ENCODE peak calls at places on chromosomes 12 and 14, in eight cellular contexts. F, S, T, J, O, U, D and P are unnamed samples.

GRCh38 chr12:57005980-57006808 is at the start of gene ZBTB39:
- DNase-seq in F (peak; percentile 32), S (no peak), T (peak; percentile 16), J (peak; percentile 65), O (peak; percentile 72), U (peak; percentile 99), D (peak; percentile 67), P (peak; percentile 26)

GRCh38 chr12:38921025-38921677 is 15.8 kb upstream of the CPNE8 start:
- DNase-seq in F (peak; percentile 61), S (no peak), T (peak; percentile 69), J (peak; percentile 56), O (no peak), U (peak; percentile 25), D (peak; percentile 50), P (peak; percentile 31)

GRCh38 chr14:96683575-96684289 is 113.5 kb upstream of the VRK1 start:
- DNase-seq in F (no peak), S (no peak), T (no peak), J (no peak), O (no peak), U (no peak), D (no peak), P (no peak)

GRCh38 chr14:76644875-76645518 is 116.3 kb upstream of the VASH1 start:
- DNase-seq in F (peak; percentile 8), S (no peak), T (peak; percentile 27), J (no peak), O (peak; percentile 58), U (peak; percentile 74), D (no peak), P (no peak)

GRCh38 chr14:21494902-21495762 is 16.0 kb downstream of the METTL3 start:
- DNase-seq in F (no peak), S (no peak), T (no peak), J (no peak), O (no peak), U (no peak), D (no peak), P (no peak)

GRCh38 chr12:56810918-56811317 is 47.8 kb downstream of the HSD17B6 start:
- DNase-seq in F (no peak), S (no peak), T (no peak), J (no peak), O (no peak), U (no peak), D (no peak), P (no peak)

GRCh38 chr14:51616724-51617409 is 34.8 kb upstream of the FRMD6 start:
- DNase-seq in F (peak; percentile 60), S (no peak), T (peak; percentile 62), J (no peak), O (no peak), U (no peak), D (peak; percentile 27), P (no peak)

GRCh38 chr14:61701946-61702345 is 6.6 kb downstream of the HIF1A start:
- DNase-seq in F (no peak), S (no peak), T (no peak), J (no peak), O (no peak), U (no peak), D (no peak), P (no peak)

GRCh38 chr14:34081126-34081575 is 130.3 kb upstream of the EGLN3 start:
- DNase-seq in F (no peak), S (no peak), T (no peak), J (no peak), O (no peak), U (no peak), D (no peak), P (no peak)

GRCh38 chr14:29927596-29928341 is at the start of gene PRKD1:
- DNase-seq in F (peak; percentile 55), S (no peak), T (no peak), J (peak; percentile 51), O (peak; percentile 78), U (peak; percentile 83), D (peak; percentile 65), P (no peak)

GRCh38 chr14:69014829-69015259 is 35.7 kb upstream of the ACTN1 start:
- DNase-seq in F (no peak), S (no peak), T (no peak), J (no peak), O (no peak), U (no peak), D (no peak), P (no peak)
- H3K4me3 ChIP-seq in F (no peak overlapping the region), S (no peak overlapping the region), T (no peak overlapping the region), J (no peak overlapping the region), O (no peak overlapping the region), U (no peak overlapping the region), D (no peak overlapping the region), P (no peak overlapping the region)

DNA sequence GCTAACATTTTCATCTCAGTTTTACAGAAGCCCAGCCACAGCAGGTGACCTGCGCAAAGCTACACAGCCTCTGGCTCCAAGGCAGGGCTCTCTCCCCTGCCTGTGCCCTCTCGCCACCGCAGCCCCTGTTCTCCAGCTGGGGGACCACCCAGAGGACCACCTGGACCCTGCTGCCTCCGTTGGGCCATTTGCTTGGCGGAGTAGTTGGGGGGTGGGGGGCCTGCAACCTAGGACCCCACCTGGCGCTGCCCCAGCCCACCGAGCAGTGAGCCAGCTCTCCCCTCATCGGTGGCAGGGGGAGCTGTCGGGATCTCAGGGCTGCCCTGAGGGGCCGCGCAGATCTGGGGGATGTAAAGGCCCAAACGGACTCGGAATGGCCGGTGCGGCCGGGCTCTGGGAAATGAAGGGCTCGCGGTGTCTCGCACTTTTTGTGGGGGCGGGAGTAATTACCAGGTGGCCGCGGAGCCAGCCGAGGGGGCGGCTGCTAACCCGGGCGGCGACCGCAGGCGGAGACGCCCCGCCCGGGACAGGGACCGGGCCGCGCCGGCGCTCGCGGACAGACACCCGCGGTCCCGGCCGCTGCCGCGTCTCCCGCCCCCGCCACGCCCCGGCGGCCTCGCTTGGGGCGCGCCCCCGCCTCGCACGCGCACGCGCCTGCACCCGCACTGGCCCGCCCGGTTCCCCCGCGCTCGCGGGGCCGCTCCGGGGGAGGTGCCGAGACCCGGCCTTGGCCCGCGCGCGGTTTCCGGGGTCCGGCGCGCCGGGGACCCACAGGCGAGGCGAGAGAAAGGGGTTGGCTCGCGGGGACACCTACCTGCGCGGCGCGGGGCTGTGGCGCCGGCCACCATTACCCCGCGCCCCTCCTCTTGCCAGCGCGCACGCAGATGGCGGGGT is 8.6 kb upstream of the GPR68 start:
- DNase-seq in F (peak; percentile 44), S (no peak), T (no peak), J (peak; percentile 63), O (no peak), U (peak; percentile 79), D (peak; percentile 54), P (no peak)
- H3K4me1 ChIP-seq in F (no peaks in the 10 kb centered on the region), S (peaks cover 38% of the 10 kb centered on the region), T (peaks cover 5% of the 10 kb centered on the region), J (peaks cover 39% of the 10 kb centered on the region), O (no peaks in the 10 kb centered on the region), U (no peaks in the 10 kb centered on the region), D (peaks cover 63% of the 10 kb centered on the region), P (peaks cover 4% of the 10 kb centered on the region)

GRCh38 chr12:120413901-120414695 is 23.8 kb upstream of the COX6A1 start:
- DNase-seq in F (no peak), S (no peak), T (no peak), J (peak; percentile 55), O (no peak), U (no peak), D (peak; percentile 73), P (no peak)
- TF ChIP-seq POLR2AphosphoS5 in F (no peak), S (no peak), T (no peak), J (no peak), O (no peak), U (no peak), D (no peak), P (no peak)

GRCh38 chr12:62632521-62632920 is 165.9 kb downstream of the MON2 start:
- DNase-seq in F (peak; percentile 22), S (peak; percentile 84), T (no peak), J (peak; percentile 35), O (peak; percentile 79), U (peak; percentile 79), D (no peak), P (peak; percentile 31)

GRCh38 chr12:62642509-62642908 is 175.9 kb downstream of the MON2 start:
- DNase-seq in F (no peak), S (no peak), T (no peak), J (no peak), O (no peak), U (no peak), D (no peak), P (no peak)

GRCh38 chr12:62640910-62641448 is 174.4 kb downstream of the MON2 start:
- DNase-seq in F (no peak), S (no peak), T (no peak), J (no peak), O (no peak), U (no peak), D (no peak), P (no peak)

GRCh38 chr12:62635630-62636029 is 169.0 kb downstream of the MON2 start:
- DNase-seq in F (no peak), S (no peak), T (no peak), J (no peak), O (no peak), U (no peak), D (no peak), P (no peak)

GRCh38 chr12:62637679-62638078 is 171.1 kb downstream of the MON2 start:
- DNase-seq in F (no peak), S (no peak), T (no peak), J (no peak), O (no peak), U (no peak), D (no peak), P (no peak)
- H3K4me3 ChIP-seq in F (no peak overlapping the region), S (no peak overlapping the region), T (no peak overlapping the region), J (no peak overlapping the region), O (no peak overlapping the region), U (no peak overlapping the region), D (no peak overlapping the region), P (no peak overlapping the region)

DNA sequence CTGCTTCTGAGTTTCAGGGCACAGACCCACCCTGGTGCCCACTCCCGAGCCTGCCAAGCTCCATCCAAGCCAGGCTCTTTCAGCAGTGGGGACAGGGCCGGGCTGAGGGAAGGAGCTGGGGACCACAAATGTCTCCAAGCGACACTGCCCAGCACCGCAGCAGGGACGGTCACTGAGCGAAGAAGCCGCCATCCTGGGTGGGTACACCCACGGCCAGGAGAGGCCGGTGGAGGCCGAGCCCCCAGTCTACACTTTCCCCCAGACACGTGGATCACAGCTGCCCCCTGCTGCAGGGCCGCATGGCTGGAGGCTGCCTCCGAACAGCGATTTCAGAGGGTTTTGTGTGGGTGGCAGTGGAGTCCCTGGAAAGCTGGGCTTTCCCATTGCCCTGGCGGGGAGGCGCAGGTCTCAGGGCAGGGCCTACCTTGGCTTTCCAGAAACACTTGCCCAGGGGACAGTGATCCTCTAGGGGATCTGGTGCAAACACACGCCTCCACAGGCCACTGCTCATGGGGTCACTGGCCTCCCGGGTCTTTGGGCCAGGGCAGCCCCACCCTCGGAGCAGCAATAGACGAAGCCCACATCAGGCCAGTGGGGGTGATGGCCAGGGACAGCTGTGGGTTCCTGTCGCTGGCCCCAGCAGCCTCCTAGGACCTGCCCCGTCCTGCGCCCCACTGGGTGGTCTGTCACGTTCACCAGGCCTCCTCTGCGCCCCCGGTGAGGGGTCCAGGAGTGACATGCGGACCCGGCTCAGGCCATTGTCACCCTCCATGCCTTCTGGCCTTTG is 1.2 kb upstream of the GPR132 start:
- DNase-seq in F (no peak), S (peak; percentile 76), T (no peak), J (no peak), O (no peak), U (no peak), D (no peak), P (no peak)
- H3K4me1 ChIP-seq in F (no peaks in the 10 kb centered on the region), S (peaks cover 8% of the 10 kb centered on the region), T (no peaks in the 10 kb centered on the region), J (peaks cover under 1% of the 10 kb centered on the region), O (no peaks in the 10 kb centered on the region), U (no peaks in the 10 kb centered on the region), D (peaks cover 54% of the 10 kb centered on the region), P (no peaks in the 10 kb centered on the region)